ENCODE peak calls at places on chromosome X, in seven cellular contexts. L is skeletal muscle cell, E is neuronal stem cell, F is AG10803, J is brain microvascular endothelial cell, N is keratinocyte, R is aorta. D is an unnamed sample.

GRCh38 chrX:6500717-6501116 is 34.2 kb downstream of the VCX3A start:
- DNase-seq in L (no peak), E (no peak), F (no peak), J (no peak), N (no peak), R (no peak), D (no peak)

GRCh38 chrX:26918633-26919032 is 544.5 kb downstream of the PPP4R3C start:
- DNase-seq in L (no peak), E (peak; percentile 15), F (no peak), J (peak; percentile 63), N (no peak), R (no peak), D (no peak)

GRCh38 chrX:41558531-41558930 is 111.4 kb downstream of the NYX start:
- DNase-seq in L (no peak), E (no peak), F (peak; percentile 20), J (no peak), N (no peak), R (no peak), D (no peak)

GRCh38 chrX:109489174-109489573 is 7.3 kb upstream of the GUCY2F start:
- DNase-seq in L (no peak), E (no peak), F (no peak), J (no peak), N (no peak), R (no peak), D (no peak)

GRCh38 chrX:25858273-25858880 is 279.8 kb upstream of the MAGEB18 start:
- DNase-seq in L (peak; percentile 1), E (no peak), F (peak; percentile 3), J (no peak), N (no peak), R (no peak), D (no peak)

GRCh38 chrX:68989865-68990606 is 161.2 kb downstream of the EFNB1 start:
- DNase-seq in L (peak; percentile 49), E (peak; percentile 12), F (peak; percentile 82), J (peak; percentile 54), N (no peak), R (peak; percentile 68), D (peak; percentile 80)

GRCh38 chrX:138765061-138765460 is 53.5 kb upstream of the FGF13 start:
- DNase-seq in L (no peak), E (no peak), F (peak; percentile 80), J (no peak), N (no peak), R (no peak), D (peak; percentile 15)

GRCh38 chrX:136920001-136920400 is 39.5 kb upstream of the RBMX start:
- DNase-seq in L (no peak), E (no peak), F (no peak), J (no peak), N (no peak), R (no peak), D (no peak)

GRCh38 chrX:85051627-85052026 is 48.0 kb downstream of the APOOL start:
- DNase-seq in L (no peak), E (no peak), F (no peak), J (no peak), N (no peak), R (no peak), D (no peak)

GRCh38 chrX:120111611-120112010 is 4.1 kb downstream of the RHOXF1 start:
- DNase-seq in L (no peak), E (no peak), F (no peak), J (no peak), N (no peak), R (no peak), D (no peak)

GRCh38 chrX:119015407-119016242 is 41.2 kb downstream of the LONRF3 start:
- DNase-seq in L (peak; percentile 63), E (no peak), F (peak; percentile 61), J (peak; percentile 82), N (peak; percentile 44), R (peak; percentile 81), D (peak; percentile 18)

GRCh38 chrX:920234-920799 is 289.7 kb downstream of the SHOX start:
- DNase-seq in L (peak; percentile 36), E (no peak), F (peak; percentile 90), J (peak; percentile 37), N (no peak), R (no peak), D (no peak)

GRCh38 chrX:137194164-137194563 is 160.4 kb upstream of the GPR101 start:
- DNase-seq in L (no peak), E (peak; percentile 33), F (no peak), J (peak; percentile 5), N (no peak), R (no peak), D (peak; percentile 6)

GRCh38 chrX:78593701-78594100 is 65.4 kb downstream of the RTL3 start:
- DNase-seq in L (no peak), E (no peak), F (no peak), J (no peak), N (no peak), R (no peak), D (no peak)

GRCh38 chrX:18390941-18391538 is 34.4 kb upstream of the CDKL5 start:
- DNase-seq in L (no peak), E (peak; percentile 35), F (peak; percentile 48), J (peak; percentile 40), N (peak; percentile 1), R (peak; percentile 69), D (peak; percentile 54)

GRCh38 chrX:47566841-47567240 is 5.8 kb downstream of the ARAF start:
- DNase-seq in L (no peak), E (no peak), F (no peak), J (no peak), N (no peak), R (no peak), D (no peak)

GRCh38 chrX:110021180-110022022 is 18.5 kb downstream of the TMEM164 start:
- DNase-seq in L (no peak), E (no peak), F (peak; percentile 86), J (peak; percentile 12), N (no peak), R (no peak), D (peak; percentile 42)

GRCh38 chrX:140733766-140734342 is 24.3 kb downstream of the LINC00632 start:
- DNase-seq in L (no peak), E (no peak), F (peak; percentile 40), J (peak; percentile 25), N (no peak), R (no peak), D (no peak)

GRCh38 chrX:30748337-30748960 is 95.2 kb downstream of the GK start:
- DNase-seq in L (no peak), E (no peak), F (no peak), J (no peak), N (no peak), R (no peak), D (no peak)

GRCh38 chrX:10015711-10016515 is 48.8 kb downstream of the CLDN34 start:
- DNase-seq in L (no peak), E (no peak), F (peak; percentile 51), J (no peak), N (no peak), R (no peak), D (no peak)

GRCh38 chrX:48703642-48704481 is 7.3 kb downstream of the SUV39H1 start:
- DNase-seq in L (no peak), E (no peak), F (peak; percentile 44), J (no peak), N (peak; percentile 80), R (no peak), D (no peak)

GRCh38 chrX:129823115-129823514 is 20.6 kb downstream of the ZDHHC9 start:
- DNase-seq in L (no peak), E (no peak), F (peak; percentile 27), J (no peak), N (no peak), R (peak; percentile 59), D (peak; percentile 20)
- H3K4me3 ChIP-seq in L (no peak overlapping the region), E (no peak overlapping the region), F (no peak overlapping the region), J (no peak overlapping the region), N (no peak overlapping the region), R (no peak overlapping the region), D (no peak overlapping the region)

GRCh38 chrX:55335296-55335695 is 70.6 kb upstream of the PAGE3 start:
- DNase-seq in L (no peak), E (no peak), F (no peak), J (no peak), N (no peak), R (no peak), D (no peak)
- H3K4me3 ChIP-seq in L (no peak overlapping the region), E (no peak overlapping the region), F (no peak overlapping the region), J (no peak overlapping the region), N (no peak overlapping the region), R (no peak overlapping the region), D (no peak overlapping the region)

GRCh38 chrX:104195013-104195412 is 28.8 kb downstream of the FAM199X start:
- DNase-seq in L (no peak), E (no peak), F (no peak), J (no peak), N (no peak), R (no peak), D (no peak)

GRCh38 chrX:104189862-104190261 is 23.6 kb downstream of the FAM199X start:
- DNase-seq in L (no peak), E (no peak), F (no peak), J (no peak), N (no peak), R (no peak), D (no peak)

GRCh38 chrX:104193485-104193884 is 27.2 kb downstream of the FAM199X start:
- DNase-seq in L (no peak), E (no peak), F (no peak), J (no peak), N (no peak), R (no peak), D (no peak)

DNA sequence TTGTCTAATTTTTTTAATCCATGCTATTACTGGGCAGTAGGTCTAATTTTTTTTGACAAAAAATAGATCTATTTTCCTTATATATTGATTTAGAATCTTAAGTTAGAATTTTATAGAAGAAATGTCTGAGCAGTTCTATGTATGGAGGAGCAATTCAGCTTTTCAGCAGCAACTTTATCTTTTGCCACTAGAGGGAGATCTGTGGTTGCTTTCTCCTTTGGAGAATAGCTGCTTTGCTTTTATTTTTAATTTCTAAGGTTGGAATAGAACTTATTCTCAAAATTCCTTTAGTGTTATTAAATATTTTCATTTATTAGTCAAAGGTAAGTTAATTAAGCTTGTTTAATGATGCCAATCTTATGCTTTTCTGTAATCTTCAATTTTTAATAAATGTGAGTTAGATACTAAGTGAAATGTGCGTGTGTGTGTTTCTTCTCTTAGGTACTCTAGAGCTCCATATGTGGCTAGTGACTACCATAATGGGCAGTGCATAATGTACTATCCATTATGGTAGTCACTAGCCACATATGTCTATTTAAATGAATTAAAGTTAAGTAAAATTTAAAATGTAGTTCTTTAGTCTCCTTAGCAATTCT is 29.3 kb downstream of the FAM199X start:
- DNase-seq in L (no peak), E (peak; percentile 5), F (peak; percentile 8), J (peak; percentile 21), N (no peak), R (no peak), D (peak; percentile 2)
- H3K4me3 ChIP-seq in L (no peak overlapping the region), E (no peak overlapping the region), F (no peak overlapping the region), J (no peak overlapping the region), N (no peak overlapping the region), R (no peak overlapping the region), D (no peak overlapping the region)

GRCh38 chrX:19673334-19674040 is 158.2 kb upstream of the MAP3K15 start:
- DNase-seq in L (peak; percentile 94), E (no peak), F (peak; percentile 95), J (peak; percentile 93), N (peak; percentile 66), R (peak; percentile 73), D (peak; percentile 92)

GRCh38 chrX:19672211-19672814 is 157.0 kb upstream of the MAP3K15 start:
- DNase-seq in L (no peak), E (no peak), F (no peak), J (no peak), N (no peak), R (no peak), D (no peak)

GRCh38 chrX:19670321-19670750 is 155.0 kb upstream of the MAP3K15 start:
- DNase-seq in L (no peak), E (no peak), F (peak; percentile 88), J (no peak), N (no peak), R (no peak), D (no peak)

GRCh38 chrX:19674041-19674769 is 158.9 kb upstream of the MAP3K15 start:
- DNase-seq in L (no peak), E (no peak), F (no peak), J (no peak), N (no peak), R (no peak), D (no peak)

GRCh38 chrX:19670854-19671620 is 155.7 kb upstream of the MAP3K15 start:
- DNase-seq in L (peak; percentile 50), E (peak; percentile 11), F (peak; percentile 78), J (peak; percentile 60), N (no peak), R (peak; percentile 44), D (peak; percentile 53)
- H3K4me3 ChIP-seq in L (peak overlapping the region; percentile 39), E (no peak overlapping the region), F (peak overlapping the region; percentile 47), J (peak overlapping the region; percentile 62), N (peak overlapping the region; percentile 28), R (no peak overlapping the region), D (peak overlapping the region; percentile 14)